ENCODE peak calls at places on chromosomes 2 and 18, in six cellular contexts. One of them, this sample, is unnamed.

GRCh38 chr18:9712606-9713005 is 4.5 kb downstream of the RAB31 start:
- DNase-seq in fibroblast of the aortic adventitia: peak
- DNase-seq in fibroblast of lung: no peak
- DNase-seq in pancreas: no peak
- DNase-seq in transverse colon: no peak
- DNase-seq in heart left ventricle: no peak
- DNase-seq in this sample: no peak

GRCh38 chr2:230473378-230473777 is 57.4 kb downstream of the SP100 start:
- DNase-seq in heart left ventricle: no peak
- DNase-seq in pancreas: no peak
- DNase-seq in transverse colon: no peak
- DNase-seq in fibroblast of the aortic adventitia: no peak
- DNase-seq in fibroblast of lung: no peak
- DNase-seq in this sample: no peak

GRCh38 chr2:39573276-39573675 is 92.4 kb upstream of the TMEM178A start:
- DNase-seq in fibroblast of the aortic adventitia: no peak
- DNase-seq in fibroblast of lung: no peak
- DNase-seq in transverse colon: no peak
- DNase-seq in heart left ventricle: no peak
- DNase-seq in pancreas: no peak
- DNase-seq in this sample: no peak

GRCh38 chr2:29253495-29253894 is 138.3 kb downstream of the CLIP4 start:
- DNase-seq in transverse colon: no peak
- DNase-seq in heart left ventricle: no peak
- DNase-seq in fibroblast of lung: no peak
- DNase-seq in fibroblast of the aortic adventitia: no peak
- DNase-seq in pancreas: no peak
- DNase-seq in this sample: no peak

GRCh38 chr2:216688731-216689360 is 6.5 kb downstream of the IGFBP5 start:
- DNase-seq in transverse colon: no peak
- DNase-seq in fibroblast of the aortic adventitia: peak
- DNase-seq in pancreas: no peak
- DNase-seq in fibroblast of lung: no peak
- DNase-seq in heart left ventricle: no peak
- DNase-seq in this sample: no peak

GRCh38 chr2:182522930-182523541 is 96.2 kb upstream of the PDE1A start:
- DNase-seq in heart left ventricle: no peak
- DNase-seq in fibroblast of lung: peak
- DNase-seq in pancreas: no peak
- DNase-seq in fibroblast of the aortic adventitia: no peak
- DNase-seq in transverse colon: no peak
- DNase-seq in this sample: no peak

GRCh38 chr2:11203480-11203879 is 48.2 kb downstream of the SLC66A3 start:
- DNase-seq in fibroblast of the aortic adventitia: peak
- DNase-seq in fibroblast of lung: peak
- DNase-seq in heart left ventricle: no peak
- DNase-seq in transverse colon: no peak
- DNase-seq in pancreas: no peak
- DNase-seq in this sample: no peak

GRCh38 chr18:80088823-80089222 is 20.2 kb upstream of the ADNP2 start:
- DNase-seq in fibroblast of the aortic adventitia: no peak
- DNase-seq in heart left ventricle: no peak
- DNase-seq in fibroblast of lung: no peak
- DNase-seq in transverse colon: no peak
- DNase-seq in pancreas: no peak
- DNase-seq in this sample: no peak

GRCh38 chr2:83368916-83369315 is 1090.2 kb downstream of the SUCLG1 start:
- DNase-seq in heart left ventricle: no peak
- DNase-seq in transverse colon: no peak
- DNase-seq in fibroblast of lung: peak
- DNase-seq in fibroblast of the aortic adventitia: no peak
- DNase-seq in pancreas: no peak
- DNase-seq in this sample: no peak

GRCh38 chr2:54052825-54053718 is 62.3 kb upstream of the ACYP2 start:
- DNase-seq in heart left ventricle: no peak
- DNase-seq in fibroblast of the aortic adventitia: no peak
- DNase-seq in pancreas: no peak
- DNase-seq in transverse colon: no peak
- DNase-seq in fibroblast of lung: no peak
- DNase-seq in this sample: no peak
- TF ChIP-seq CTCF in heart left ventricle: no peak
- TF ChIP-seq CTCF in fibroblast of the aortic adventitia: peak
- TF ChIP-seq CTCF in pancreas: no peak
- TF ChIP-seq CTCF in transverse colon: peak
- TF ChIP-seq CTCF in fibroblast of lung: no peak
- TF ChIP-seq CTCF in this sample: no peak

DNA sequence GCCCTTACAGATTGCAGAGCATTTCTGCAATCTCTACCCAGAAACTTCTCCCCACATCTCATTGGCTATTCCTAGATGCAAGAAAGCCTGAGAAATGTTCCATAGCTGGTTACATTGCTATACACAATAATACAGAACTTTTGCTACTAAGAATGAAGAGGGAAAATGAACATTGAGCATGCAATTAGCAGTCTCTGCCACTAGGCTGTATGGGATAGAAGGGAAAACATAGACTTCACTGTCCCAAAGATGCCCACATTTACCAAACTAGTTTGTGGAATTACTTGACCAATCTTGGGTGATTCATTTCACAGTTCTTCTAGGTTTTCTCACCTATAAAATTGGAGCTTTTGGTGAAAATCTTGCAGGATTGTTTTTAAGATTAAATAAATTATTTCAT is 265.7 kb upstream of the NT5C1B start:
- DNase-seq in pancreas: no peak
- DNase-seq in heart left ventricle: no peak
- DNase-seq in fibroblast of lung: no peak
- DNase-seq in fibroblast of the aortic adventitia: no peak
- DNase-seq in transverse colon: no peak
- DNase-seq in this sample: no peak
- TF ChIP-seq CTCF in pancreas: no peak
- TF ChIP-seq CTCF in heart left ventricle: no peak
- TF ChIP-seq CTCF in fibroblast of lung: peak
- TF ChIP-seq CTCF in fibroblast of the aortic adventitia: peak
- TF ChIP-seq CTCF in transverse colon: peak
- TF ChIP-seq CTCF in this sample: no peak

GRCh38 chr2:86107031-86107430 is 996 bp downstream of the PTCD3 start:
- DNase-seq in heart left ventricle: no peak
- DNase-seq in pancreas: no peak
- DNase-seq in fibroblast of the aortic adventitia: no peak
- DNase-seq in transverse colon: no peak
- DNase-seq in fibroblast of lung: no peak
- DNase-seq in this sample: no peak

GRCh38 chr2:86102157-86102556 is 3.5 kb downstream of the POLR1A start:
- DNase-seq in fibroblast of lung: no peak
- DNase-seq in fibroblast of the aortic adventitia: no peak
- DNase-seq in pancreas: no peak
- DNase-seq in heart left ventricle: no peak
- DNase-seq in transverse colon: no peak
- DNase-seq in this sample: no peak

GRCh38 chr2:86105969-86106945 is at the start of gene PTCD3:
- DNase-seq in fibroblast of the aortic adventitia: peak
- DNase-seq in fibroblast of lung: peak
- DNase-seq in pancreas: peak
- DNase-seq in transverse colon: peak
- DNase-seq in heart left ventricle: peak
- DNase-seq in this sample: peak

GRCh38 chr2:86105252-86105968 is at the start of gene POLR1A:
- DNase-seq in pancreas: peak
- DNase-seq in heart left ventricle: peak
- DNase-seq in fibroblast of the aortic adventitia: peak
- DNase-seq in transverse colon: peak
- DNase-seq in fibroblast of lung: peak
- DNase-seq in this sample: peak
- TF ChIP-seq CTCF in pancreas: no peak
- TF ChIP-seq CTCF in heart left ventricle: no peak
- TF ChIP-seq CTCF in fibroblast of the aortic adventitia: peak
- TF ChIP-seq CTCF in transverse colon: no peak
- TF ChIP-seq CTCF in fibroblast of lung: peak
- TF ChIP-seq CTCF in this sample: no peak

GRCh38 chr2:43803113-43803512 is 29.3 kb downstream of the DYNC2LI1 start:
- DNase-seq in pancreas: no peak
- DNase-seq in fibroblast of lung: no peak
- DNase-seq in transverse colon: no peak
- DNase-seq in heart left ventricle: no peak
- DNase-seq in fibroblast of the aortic adventitia: no peak
- DNase-seq in this sample: no peak

GRCh38 chr2:43798300-43798699 is 24.5 kb downstream of the DYNC2LI1 start:
- DNase-seq in heart left ventricle: no peak
- DNase-seq in pancreas: no peak
- DNase-seq in fibroblast of lung: no peak
- DNase-seq in fibroblast of the aortic adventitia: no peak
- DNase-seq in transverse colon: no peak
- DNase-seq in this sample: no peak

GRCh38 chr2:43806719-43807031 is 32.0 kb downstream of the ABCG5 start:
- DNase-seq in transverse colon: no peak
- DNase-seq in fibroblast of lung: no peak
- DNase-seq in pancreas: no peak
- DNase-seq in heart left ventricle: no peak
- DNase-seq in fibroblast of the aortic adventitia: no peak
- DNase-seq in this sample: no peak

GRCh38 chr2:43800894-43801293 is 27.1 kb downstream of the DYNC2LI1 start:
- DNase-seq in pancreas: no peak
- DNase-seq in transverse colon: no peak
- DNase-seq in heart left ventricle: no peak
- DNase-seq in fibroblast of the aortic adventitia: no peak
- DNase-seq in fibroblast of lung: no peak
- DNase-seq in this sample: no peak

DNA sequence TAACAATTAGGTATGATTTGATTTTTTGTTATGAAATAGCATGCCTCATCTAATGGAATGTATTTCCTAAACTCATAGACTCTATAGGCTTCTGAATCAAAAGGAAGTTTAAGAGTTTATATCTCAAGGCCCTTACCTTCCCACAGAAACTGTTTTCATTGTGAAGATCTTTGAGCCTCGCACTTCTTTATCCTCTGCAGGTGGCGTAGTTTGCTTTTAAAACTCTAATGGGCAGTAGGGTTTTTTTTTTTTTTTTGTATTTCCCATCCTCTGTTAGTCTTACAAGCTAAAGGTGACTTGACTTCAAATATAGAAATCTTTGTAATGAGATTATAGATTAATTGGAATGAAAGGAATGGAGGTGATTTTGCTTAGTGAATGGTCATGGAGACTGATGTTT is 28.3 kb downstream of the DYNC2LI1 start:
- DNase-seq in fibroblast of lung: no peak
- DNase-seq in heart left ventricle: no peak
- DNase-seq in transverse colon: no peak
- DNase-seq in pancreas: no peak
- DNase-seq in fibroblast of the aortic adventitia: no peak
- DNase-seq in this sample: no peak
- TF ChIP-seq CTCF in fibroblast of lung: no peak
- TF ChIP-seq CTCF in heart left ventricle: no peak
- TF ChIP-seq CTCF in transverse colon: no peak
- TF ChIP-seq CTCF in pancreas: no peak
- TF ChIP-seq CTCF in fibroblast of the aortic adventitia: no peak
- TF ChIP-seq CTCF in this sample: no peak

DNA sequence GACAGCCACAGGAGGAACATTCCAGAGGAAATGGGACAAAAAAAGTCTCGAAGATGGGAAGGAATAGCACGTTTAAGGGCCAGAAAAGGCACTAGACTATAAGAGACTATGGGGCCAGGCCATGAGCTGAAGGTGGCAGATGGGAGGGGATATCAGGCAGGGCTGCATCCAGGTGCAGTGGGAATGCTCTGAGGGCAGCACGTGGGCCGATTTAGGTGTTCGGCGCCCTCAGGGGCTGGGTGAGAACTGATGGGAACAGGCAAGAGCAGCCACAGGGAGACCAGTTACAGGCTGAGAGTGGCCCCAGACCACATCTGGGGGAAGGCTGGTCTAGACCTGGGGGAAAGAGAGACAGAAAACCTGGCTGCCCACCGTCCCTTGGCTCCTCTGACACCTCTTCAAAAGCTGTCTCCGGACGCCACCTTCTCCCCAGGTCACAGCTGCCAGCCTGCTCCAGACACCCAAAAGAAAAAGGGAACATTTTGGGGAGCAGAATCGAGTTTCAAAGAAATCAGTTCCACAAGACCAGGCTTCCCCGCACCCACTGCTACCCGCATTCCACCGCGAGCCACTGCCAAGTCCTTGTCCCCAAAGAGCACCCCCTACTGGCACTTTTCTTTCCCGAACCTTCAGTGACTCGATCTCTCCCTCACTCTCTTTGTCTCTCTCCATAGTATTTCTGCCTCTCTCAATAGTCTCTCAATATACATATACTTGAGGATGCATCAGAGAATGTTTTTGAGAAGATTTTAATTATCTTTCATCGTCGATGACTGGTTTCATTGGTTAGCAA is 190.1 kb upstream of the AGAP1 start:
- DNase-seq in heart left ventricle: no peak
- DNase-seq in fibroblast of the aortic adventitia: no peak
- DNase-seq in pancreas: no peak
- DNase-seq in fibroblast of lung: no peak
- DNase-seq in transverse colon: no peak
- DNase-seq in this sample: no peak
- TF ChIP-seq CTCF in heart left ventricle: no peak
- TF ChIP-seq CTCF in fibroblast of the aortic adventitia: no peak
- TF ChIP-seq CTCF in pancreas: no peak
- TF ChIP-seq CTCF in fibroblast of lung: no peak
- TF ChIP-seq CTCF in transverse colon: no peak
- TF ChIP-seq CTCF in this sample: no peak

GRCh38 chr2:238525990-238526389 is 99.3 kb downstream of the ASB1 start:
- DNase-seq in heart left ventricle: no peak
- DNase-seq in fibroblast of lung: peak
- DNase-seq in pancreas: no peak
- DNase-seq in transverse colon: no peak
- DNase-seq in fibroblast of the aortic adventitia: no peak
- DNase-seq in this sample: no peak

GRCh38 chr2:238524584-238524983 is 97.9 kb downstream of the ASB1 start:
- DNase-seq in heart left ventricle: no peak
- DNase-seq in fibroblast of the aortic adventitia: no peak
- DNase-seq in transverse colon: no peak
- DNase-seq in fibroblast of lung: no peak
- DNase-seq in pancreas: no peak
- DNase-seq in this sample: no peak

GRCh38 chr2:238521002-238521401 is 94.3 kb downstream of the ASB1 start:
- DNase-seq in heart left ventricle: no peak
- DNase-seq in fibroblast of lung: no peak
- DNase-seq in transverse colon: no peak
- DNase-seq in pancreas: no peak
- DNase-seq in fibroblast of the aortic adventitia: no peak
- DNase-seq in this sample: no peak

GRCh38 chr2:238521870-238522269 is 95.1 kb downstream of the ASB1 start:
- DNase-seq in fibroblast of the aortic adventitia: no peak
- DNase-seq in fibroblast of lung: no peak
- DNase-seq in pancreas: no peak
- DNase-seq in transverse colon: no peak
- DNase-seq in heart left ventricle: no peak
- DNase-seq in this sample: no peak

GRCh38 chr2:238523158-238524110 is 96.7 kb downstream of the ASB1 start:
- DNase-seq in heart left ventricle: no peak
- DNase-seq in fibroblast of lung: peak
- DNase-seq in pancreas: no peak
- DNase-seq in fibroblast of the aortic adventitia: peak
- DNase-seq in transverse colon: peak
- DNase-seq in this sample: no peak
- TF ChIP-seq CTCF in heart left ventricle: no peak
- TF ChIP-seq CTCF in fibroblast of lung: peak
- TF ChIP-seq CTCF in pancreas: no peak
- TF ChIP-seq CTCF in fibroblast of the aortic adventitia: peak
- TF ChIP-seq CTCF in transverse colon: no peak
- TF ChIP-seq CTCF in this sample: no peak

GRCh38 chr2:223100061-223100511 is 48.1 kb downstream of the KCNE4 start:
- DNase-seq in heart left ventricle: peak
- DNase-seq in fibroblast of the aortic adventitia: peak
- DNase-seq in transverse colon: peak
- DNase-seq in fibroblast of lung: peak
- DNase-seq in pancreas: no peak
- DNase-seq in this sample: no peak
- TF ChIP-seq CTCF in heart left ventricle: no peak
- TF ChIP-seq CTCF in fibroblast of the aortic adventitia: no peak
- TF ChIP-seq CTCF in transverse colon: no peak
- TF ChIP-seq CTCF in fibroblast of lung: no peak
- TF ChIP-seq CTCF in pancreas: no peak
- TF ChIP-seq CTCF in this sample: no peak

GRCh38 chr2:106582431-106583143 is 95.4 kb downstream of the CD8B2 start:
- DNase-seq in fibroblast of the aortic adventitia: peak
- DNase-seq in fibroblast of lung: peak
- DNase-seq in transverse colon: peak
- DNase-seq in heart left ventricle: peak
- DNase-seq in pancreas: peak
- DNase-seq in this sample: peak
- TF ChIP-seq CTCF in fibroblast of the aortic adventitia: peak
- TF ChIP-seq CTCF in fibroblast of lung: peak
- TF ChIP-seq CTCF in transverse colon: peak
- TF ChIP-seq CTCF in heart left ventricle: peak
- TF ChIP-seq CTCF in pancreas: peak
- TF ChIP-seq CTCF in this sample: peak